ENCODE peak calls at places on chromosomes 3 and 15, in eight cellular contexts. P is heart right ventricle; M is IMR-90; S is PC-3; N is tibial nerve; H is CD8-positive, alpha-beta memory T cell; O is CD4-positive, alpha-beta T cell; T is ovary. I is an unnamed sample.

GRCh38 chr15:70259640-70260066 is 161.9 kb upstream of the TLE3 start:
- DNase-seq in T (no peak), P (no peak), H (no peak), M (no peak), S (no peak), O (no peak), N (no peak), I (no peak)

GRCh38 chr3:16338124-16338523 is 73.1 kb downstream of the OXNAD1 start:
- DNase-seq in P (no peak), S (no peak), M (no peak), H (peak), T (no peak), N (no peak), O (peak), I (no peak)

GRCh38 chr15:29678504-29679034 is 143.7 kb downstream of the TJP1 start:
- DNase-seq in O (no peak), S (no peak), N (no peak), P (no peak), T (no peak), M (no peak), H (no peak), I (peak)

GRCh38 chr15:31254431-31255175 is 72.0 kb upstream of the KLF13 start:
- DNase-seq in H (no peak), P (no peak), M (peak), S (peak), N (peak), O (no peak), T (no peak), I (peak)

GRCh38 chr3:72756900-72757299 is 91.3 kb downstream of the SHQ1 start:
- DNase-seq in O (peak), N (no peak), M (no peak), P (no peak), S (no peak), T (no peak), H (no peak), I (no peak)

GRCh38 chr3:85535517-85535916 is 576.7 kb downstream of the CADM2 start:
- DNase-seq in N (no peak), H (no peak), M (no peak), T (no peak), S (no peak), P (no peak), O (no peak), I (no peak)

GRCh38 chr15:22735781-22736180 is 50.7 kb upstream of the NIPA1 start:
- DNase-seq in N (no peak), O (no peak), T (no peak), P (no peak), S (peak), H (no peak), M (peak), I (no peak)

GRCh38 chr3:182909318-182910040 is 70.9 kb downstream of the DCUN1D1 start:
- DNase-seq in T (no peak), S (peak), N (no peak), H (no peak), O (no peak), P (no peak), M (no peak), I (no peak)

GRCh38 chr3:115624029-115624645 is 827 bp downstream of the GAP43 start:
- DNase-seq in O (no peak), S (no peak), H (no peak), T (no peak), P (no peak), N (no peak), M (no peak), I (no peak)

GRCh38 chr3:105414841-105415240 is 48.1 kb downstream of the ALCAM start:
- DNase-seq in T (no peak), P (no peak), N (no peak), S (no peak), H (no peak), M (peak), O (no peak), I (no peak)

GRCh38 chr3:111068574-111068973 is 3.0 kb upstream of the NECTIN3 start:
- DNase-seq in N (no peak), H (no peak), O (no peak), P (no peak), M (no peak), T (no peak), S (no peak), I (no peak)

GRCh38 chr3:17841190-17841828 is 98.9 kb upstream of the TBC1D5 start:
- DNase-seq in N (peak), P (peak), M (peak), O (peak), H (peak), S (peak), T (peak), I (no peak)

GRCh38 chr3:161066926-161067325 is 38.2 kb downstream of the B3GALNT1 start:
- DNase-seq in M (no peak), O (no peak), S (no peak), P (no peak), N (no peak), T (no peak), H (no peak), I (no peak)

GRCh38 chr3:33883538-33884203 is 85.2 kb downstream of the PDCD6IP start:
- DNase-seq in S (peak), O (no peak), P (no peak), N (peak), M (peak), H (no peak), T (no peak), I (no peak)

GRCh38 chr15:71806452-71806931 is 3.9 kb upstream of the NR2E3 start:
- DNase-seq in T (no peak), O (no peak), S (peak), H (no peak), M (peak), P (no peak), N (no peak), I (no peak)

GRCh38 chr15:52350423-52350822 is 54.8 kb upstream of the MYO5C start:
- DNase-seq in S (no peak), P (no peak), N (no peak), H (no peak), M (no peak), O (no peak), T (no peak), I (no peak)

GRCh38 chr3:171461087-171461917 is 1.1 kb upstream of the TNIK start:
- DNase-seq in O (peak), H (peak), T (no peak), S (peak), P (no peak), M (peak), N (peak), I (no peak)

GRCh38 chr3:69299344-69299743 is 86.5 kb downstream of the FRMD4B start:
- DNase-seq in T (no peak), S (peak), H (no peak), N (no peak), M (no peak), P (no peak), O (no peak), I (no peak)

GRCh38 chr15:56365075-56365711 is at the start of gene TEX9:
- DNase-seq in P (peak), T (peak), O (peak), M (peak), N (peak), S (peak), H (peak), I (peak)

GRCh38 chr3:156516284-156516683 is 38.6 kb downstream of the SSR3 start:
- DNase-seq in M (no peak), H (no peak), T (peak), N (no peak), O (no peak), P (peak), S (no peak), I (no peak)

GRCh38 chr3:20669184-20669583 is 483.2 kb upstream of the SGO1 start:
- DNase-seq in T (peak), P (peak), O (no peak), M (no peak), N (no peak), H (no peak), S (no peak), I (no peak)

GRCh38 chr3:12454076-12454807 is 30.0 kb upstream of the TSEN2 start:
- DNase-seq in T (no peak), M (peak), S (peak), P (no peak), O (no peak), N (no peak), H (no peak), I (no peak)

GRCh38 chr15:65580287-65580686 is 30.6 kb downstream of the INTS14 start:
- DNase-seq in P (no peak), M (peak), H (no peak), N (no peak), O (no peak), S (peak), T (no peak), I (no peak)

GRCh38 chr15:72491768-72492167 is 17.6 kb downstream of the ARIH1 start:
- DNase-seq in T (no peak), P (no peak), S (peak), N (no peak), O (no peak), M (peak), H (no peak), I (no peak)

GRCh38 chr3:155491696-155492095 is 198.2 kb upstream of the STRIT1 start:
- DNase-seq in S (peak), O (no peak), N (no peak), H (no peak), M (no peak), P (no peak), T (no peak), I (no peak)

GRCh38 chr15:40087991-40088928 is 20.4 kb downstream of the BMF start:
- DNase-seq in S (no peak), P (peak), T (peak), O (no peak), M (no peak), N (no peak), H (no peak), I (no peak)

GRCh38 chr15:40091861-40092415 is 16.7 kb downstream of the BMF start:
- DNase-seq in N (no peak), M (no peak), T (no peak), P (no peak), H (no peak), S (no peak), O (no peak), I (no peak)

GRCh38 chr15:40090774-40091455 is 17.8 kb downstream of the BMF start:
- DNase-seq in M (no peak), O (no peak), N (no peak), H (no peak), T (no peak), P (no peak), S (no peak), I (no peak)

GRCh38 chr15:40087095-40087805 is 21.4 kb downstream of the BMF start:
- DNase-seq in H (no peak), P (no peak), T (no peak), O (no peak), N (no peak), S (no peak), M (no peak), I (no peak)

GRCh38 chr15:40088929-40089755 is 19.5 kb downstream of the BMF start:
- DNase-seq in T (no peak), O (no peak), S (no peak), P (no peak), H (no peak), M (peak), N (no peak), I (no peak)
- H3K27ac ChIP-seq in T (no peak), O (no peak), S (no peak), P (no peak), H (no peak), M (peak), N (no peak), I (no peak)

DNA sequence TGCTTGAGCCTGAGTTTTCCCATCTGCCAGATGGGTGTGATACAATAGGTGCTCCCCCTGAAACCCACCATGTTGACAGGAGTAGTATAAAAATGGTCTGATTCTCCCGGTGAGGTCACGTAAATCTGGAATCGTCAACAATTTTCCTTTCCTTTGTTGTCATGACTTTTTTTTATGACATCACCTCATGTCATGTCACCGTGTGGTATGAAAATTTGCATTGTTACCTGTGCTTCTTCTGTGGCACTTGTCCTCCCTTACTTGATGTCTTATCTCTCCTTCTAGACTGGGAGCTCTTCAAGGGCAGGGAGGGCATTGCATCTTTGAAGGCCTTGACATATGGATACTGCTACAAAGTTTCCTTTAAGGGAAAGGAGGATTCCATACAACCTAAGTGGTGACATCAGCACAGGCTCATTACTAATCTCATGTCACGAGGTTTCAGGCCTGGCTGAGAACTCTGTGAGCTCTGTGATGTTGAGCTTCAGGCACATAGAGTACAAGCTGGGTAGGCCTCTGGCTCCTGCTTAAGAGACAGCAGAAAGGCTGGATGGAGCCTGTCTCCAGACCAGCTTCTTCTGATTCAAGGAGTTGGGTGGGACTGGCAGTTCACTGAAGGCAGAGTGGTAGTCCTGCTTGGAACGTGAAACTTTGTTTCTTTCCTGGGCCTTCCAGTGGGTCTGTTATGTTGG is 66.3 kb downstream of the LPP start:
- DNase-seq in M (peak), S (no peak), N (no peak), O (no peak), T (no peak), H (no peak), P (no peak), I (no peak)
- H3K27ac ChIP-seq in M (peak), S (no peak), N (peak), O (no peak), T (no peak), H (no peak), P (peak), I (no peak)

GRCh38 chr3:30613135-30613825 is 6.9 kb downstream of the TGFBR2 start:
- DNase-seq in H (no peak), N (no peak), S (no peak), O (no peak), M (no peak), P (no peak), T (no peak), I (no peak)

GRCh38 chr3:30610702-30611410 is 4.5 kb downstream of the TGFBR2 start:
- DNase-seq in M (no peak), S (no peak), P (no peak), T (no peak), N (no peak), O (no peak), H (no peak), I (no peak)

GRCh38 chr3:30612422-30613134 is 6.2 kb downstream of the TGFBR2 start:
- DNase-seq in N (no peak), P (no peak), T (no peak), O (no peak), S (no peak), M (no peak), H (no peak), I (no peak)

GRCh38 chr3:30609930-30610701 is 3.7 kb downstream of the TGFBR2 start:
- DNase-seq in S (no peak), T (no peak), H (no peak), M (no peak), P (no peak), N (no peak), O (no peak), I (no peak)

GRCh38 chr3:30611613-30612421 is 5.4 kb downstream of the TGFBR2 start:
- DNase-seq in N (no peak), M (peak), H (no peak), P (no peak), T (no peak), S (peak), O (no peak), I (no peak)
- H3K27ac ChIP-seq in N (peak), M (no peak), H (peak), P (no peak), T (no peak), S (peak), O (peak), I (peak)

GRCh38 chr3:77232557-77232956 is 192.7 kb downstream of the ROBO2 start:
- DNase-seq in M (no peak), N (no peak), S (no peak), H (no peak), P (no peak), T (no peak), O (no peak), I (no peak)

GRCh38 chr3:77240072-77240650 is 200.3 kb downstream of the ROBO2 start:
- DNase-seq in S (no peak), N (no peak), H (no peak), P (no peak), T (no peak), M (no peak), O (no peak), I (no peak)

DNA sequence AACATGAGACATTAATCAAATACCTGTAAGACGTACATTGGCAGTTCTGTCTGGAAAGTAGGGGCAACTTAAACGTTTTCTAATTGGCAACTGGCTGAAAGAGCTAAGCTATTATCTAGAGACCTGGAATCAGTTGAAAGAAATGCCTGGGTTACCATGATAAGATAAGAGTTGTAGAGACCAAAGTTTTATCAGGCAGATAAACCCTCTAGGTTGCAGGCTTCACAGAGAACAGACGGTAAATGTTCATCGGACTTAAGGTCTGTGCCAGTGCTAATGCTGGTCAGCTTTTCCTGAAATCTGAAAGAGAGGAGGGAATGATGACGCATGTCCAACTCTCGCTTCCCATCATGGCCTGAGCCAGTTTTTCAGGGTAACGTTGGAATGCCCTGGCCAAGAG is 196.2 kb downstream of the ROBO2 start:
- DNase-seq in O (no peak), T (no peak), P (no peak), M (no peak), H (no peak), S (no peak), N (no peak), I (no peak)
- H3K27ac ChIP-seq in O (no peak), T (no peak), P (no peak), M (no peak), H (no peak), S (no peak), N (no peak), I (no peak)